ENCODE peak calls at places on chromosomes 4 and X, in ten cellular contexts. B is upper lobe of left lung, E is cardiac fibroblast, Y is RPMI7951, O is AG10803, F is T-helper 2 cell, J is amniotic stem cell, I is SK-N-SH, A is T-cell, G is amniotic epithelial cell. K is an unnamed sample.

GRCh38 chrX:126489141-126489540 is 63.5 kb downstream of the DCAF12L1 start:
- DNase-seq in B (no peak), E (no peak), Y (no peak), O (no peak), F (no peak), J (no peak), I (no peak), A (no peak), G (no peak), K (no peak)

GRCh38 chr4:3637326-3638016 is 105.2 kb upstream of the LRPAP1 start:
- DNase-seq in B (peak), E (no peak), Y (no peak), O (no peak), F (no peak), J (no peak), I (no peak), A (no peak), G (no peak), K (no peak)

GRCh38 chrX:138986866-138987265 is 275.3 kb upstream of the FGF13 start:
- DNase-seq in B (no peak), E (no peak), Y (no peak), O (peak), F (no peak), J (no peak), I (no peak), A (no peak), G (no peak), K (no peak)

GRCh38 chr4:94285666-94286065 is 57.0 kb downstream of the HPGDS start:
- DNase-seq in B (no peak), E (no peak), Y (no peak), O (no peak), F (no peak), J (no peak), I (no peak), A (no peak), G (no peak), K (no peak)

GRCh38 chr4:111678466-111678865 is 466.8 kb upstream of the FAM241A start:
- DNase-seq in B (no peak), E (peak), Y (peak), O (peak), F (no peak), J (no peak), I (no peak), A (no peak), G (peak), K (peak)

GRCh38 chr4:11843927-11844326 is 415.2 kb upstream of the HS3ST1 start:
- DNase-seq in B (no peak), E (no peak), Y (no peak), O (no peak), F (no peak), J (no peak), I (no peak), A (no peak), G (no peak), K (no peak)

GRCh38 chr4:4384837-4385236 is 2.1 kb upstream of the NSG1 start:
- DNase-seq in B (no peak), E (peak), Y (no peak), O (no peak), F (no peak), J (no peak), I (peak), A (no peak), G (peak), K (peak)

GRCh38 chr4:174828845-174829701 is at the start of gene GLRA3:
- DNase-seq in B (peak), E (peak), Y (peak), O (no peak), F (peak), J (peak), I (peak), A (no peak), G (peak), K (peak)

GRCh38 chr4:156677136-156677535 is 294.5 kb downstream of the PDGFC start:
- DNase-seq in B (no peak), E (peak), Y (peak), O (peak), F (peak), J (no peak), I (peak), A (no peak), G (peak), K (peak)